ENCODE peak calls at places on chromosomes 1 and 21, in five cellular contexts. R is left ventricle myocardium inferior, W is uterus, J is heart left ventricle, G is thoracic aorta. T is an unnamed sample.

GRCh38 chr1:51924455-51924854 is 45.9 kb upstream of the NRDC start:
- DNase-seq in J (no peak), R (no peak), G (no peak), W (no peak), T (no peak)

GRCh38 chr1:119631433-119632102 is 16.5 kb downstream of the ZNF697 start:
- DNase-seq in W (peak; percentile 86), G (peak; percentile 35), R (peak; percentile 94), J (peak; percentile 95), T (peak; percentile 93)

GRCh38 chr1:67832737-67833594 is at the start of gene GNG12:
- DNase-seq in G (no peak), R (peak; percentile 75), J (peak; percentile 75), W (peak; percentile 73), T (peak; percentile 77)

GRCh38 chr1:236370397-236370796 is 23.7 kb upstream of the EDARADD start:
- DNase-seq in J (no peak), R (no peak), G (no peak), W (no peak), T (no peak)

GRCh38 chr1:46180082-46180616 is 3.9 kb upstream of the P3R3URF start:
- DNase-seq in W (no peak), R (no peak), J (peak; percentile 33), G (no peak), T (peak; percentile 93)

GRCh38 chr1:27656157-27656893 is 15.7 kb downstream of the IFI6 start:
- DNase-seq in J (peak; percentile 80), R (peak; percentile 69), W (peak; percentile 50), G (no peak), T (no peak)

GRCh38 chr1:244313346-244313745 is 138.4 kb downstream of the ADSS2 start:
- DNase-seq in G (no peak), R (no peak), W (no peak), J (no peak), T (no peak)

GRCh38 chr1:213773975-213774374 is 213.8 kb upstream of the PROX1 start:
- DNase-seq in W (no peak), R (no peak), G (no peak), J (no peak), T (no peak)

GRCh38 chr21:27067226-27067625 is 100.3 kb upstream of the ADAMTS5 start:
- DNase-seq in J (no peak), R (no peak), G (no peak), W (no peak), T (no peak)
- TF ChIP-seq CTCF in J (no peak), R (no peak), G (no peak), W (no peak), T (no peak)

DNA sequence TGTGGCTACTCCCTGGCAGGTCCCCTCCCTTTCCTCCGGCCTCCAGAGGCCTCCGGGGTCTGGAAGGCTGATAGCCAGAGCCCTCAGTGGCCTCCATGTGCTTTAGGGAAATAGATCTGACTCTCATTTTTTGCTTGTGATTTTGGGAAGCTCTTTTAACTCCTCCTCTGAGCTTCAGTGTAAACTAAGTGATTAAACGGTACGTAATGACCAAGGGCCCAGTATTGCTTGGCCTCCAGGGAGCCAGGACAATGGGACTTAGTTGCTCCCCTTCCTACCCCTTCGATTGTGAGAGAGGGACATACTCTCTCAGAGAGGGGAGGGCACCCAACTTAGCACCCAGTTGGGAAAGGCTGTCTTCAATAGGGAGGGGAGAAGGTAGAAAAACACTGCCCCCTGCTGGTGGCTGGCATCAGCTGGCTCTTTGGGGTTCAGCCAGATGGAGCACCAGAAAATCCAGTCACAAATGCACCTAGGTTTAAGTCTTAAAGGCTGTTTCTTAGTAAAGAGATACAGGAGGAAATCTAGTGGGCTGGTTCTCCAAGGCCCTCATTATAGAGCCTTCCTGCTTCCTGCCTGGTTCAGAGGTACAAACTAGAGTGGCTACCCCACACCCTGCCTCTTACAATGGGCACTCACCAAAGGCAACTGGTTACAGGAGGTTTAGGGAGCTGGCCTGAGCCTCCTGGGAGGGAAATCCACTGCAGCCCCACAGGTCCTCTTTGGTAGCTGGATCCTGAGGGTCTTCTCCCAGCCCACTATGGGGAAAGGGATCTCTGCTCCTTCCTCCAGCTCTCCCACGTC is 28.6 kb downstream of the EIF2D start:
- DNase-seq in W (peak; percentile 71), R (peak; percentile 67), J (peak; percentile 79), G (peak; percentile 28), T (peak; percentile 93)
- H3K36me3 ChIP-seq in W (no peaks in the 10 kb centered on the region), R (peaks cover 36% of the 10 kb centered on the region), J (peaks cover 36% of the 10 kb centered on the region), G (peaks cover 4% of the 10 kb centered on the region), T (peaks cover 7% of the 10 kb centered on the region)

GRCh38 chr1:54120018-54120697 is 32.6 kb downstream of the CDCP2 start:
- DNase-seq in J (no peak), G (no peak), R (no peak), W (no peak), T (no peak)

GRCh38 chr1:54120698-54121481 is 31.9 kb downstream of the CDCP2 start:
- DNase-seq in R (no peak), J (no peak), G (no peak), W (no peak), T (peak; percentile 42)

GRCh38 chr1:54118704-54119103 is 34.1 kb downstream of the CDCP2 start:
- DNase-seq in R (no peak), G (no peak), W (no peak), J (no peak), T (no peak)

GRCh38 chr1:54115520-54115919 is 37.3 kb downstream of the CDCP2 start:
- DNase-seq in R (no peak), G (no peak), W (no peak), J (no peak), T (no peak)

GRCh38 chr1:54117815-54118563 is 34.8 kb downstream of the CDCP2 start:
- DNase-seq in W (no peak), J (no peak), R (no peak), G (no peak), T (no peak)
- H3K4me1 ChIP-seq in W (no peaks in the 10 kb centered on the region), J (peaks cover 7% of the 10 kb centered on the region), R (peaks cover 11% of the 10 kb centered on the region), G (peaks cover 5% of the 10 kb centered on the region), T (peaks cover 10% of the 10 kb centered on the region)

DNA sequence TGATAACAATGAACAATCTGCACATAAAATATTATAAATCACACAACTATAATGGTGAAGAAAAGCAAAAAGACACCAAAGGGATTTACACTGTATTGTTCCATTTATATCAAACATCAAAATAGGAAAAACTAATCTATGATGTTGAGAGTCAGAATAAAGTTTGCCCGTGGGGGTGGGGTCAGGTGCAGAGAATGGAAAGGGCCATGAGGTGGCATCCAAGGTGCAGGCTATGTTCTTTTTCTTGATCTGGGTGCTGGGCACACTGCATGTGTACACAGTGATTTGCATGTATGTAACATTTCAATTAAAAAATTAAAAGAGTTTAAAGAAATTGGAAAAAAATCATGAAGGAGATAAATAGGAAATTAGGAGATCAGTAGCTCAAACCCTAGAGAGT is 127.3 kb downstream of the DSCAM start:
- DNase-seq in W (no peak), G (no peak), R (no peak), J (no peak), T (no peak)
- TF ChIP-seq CTCF in W (no peak), G (no peak), R (no peak), J (no peak), T (no peak)

GRCh38 chr1:209837671-209838070 is 9.9 kb downstream of the UTP25 start:
- DNase-seq in R (no peak), G (no peak), J (no peak), W (no peak), T (no peak)
- H3K36me3 ChIP-seq in R (peaks cover 98% of the 10 kb centered on the region), G (peaks cover 59% of the 10 kb centered on the region), J (peaks cover 100% of the 10 kb centered on the region), W (no peaks in the 10 kb centered on the region), T (peaks cover 8% of the 10 kb centered on the region)

GRCh38 chr1:203663820-203664219 is 37.2 kb downstream of the ATP2B4 start:
- DNase-seq in G (no peak), J (no peak), W (no peak), R (no peak), T (no peak)
- H3K4me1 ChIP-seq in G (peaks cover 72% of the 10 kb centered on the region), J (peaks cover 90% of the 10 kb centered on the region), W (peaks cover 19% of the 10 kb centered on the region), R (peaks cover 97% of the 10 kb centered on the region), T (peaks cover 5% of the 10 kb centered on the region)

GRCh38 chr1:96596226-96596625 is 125.4 kb upstream of the PTBP2 start:
- DNase-seq in J (no peak), R (no peak), G (no peak), W (no peak), T (peak; percentile 18)
- TF ChIP-seq CTCF in J (peak; percentile 42), R (peak; percentile 53), G (no peak), W (no peak), T (no peak)

GRCh38 chr1:54786778-54787177 is 14.3 kb downstream of the TTC22 start:
- DNase-seq in R (no peak), J (no peak), G (no peak), W (no peak), T (no peak)

GRCh38 chr1:54782156-54782555 is 17.8 kb upstream of the PARS2 start:
- DNase-seq in J (no peak), R (no peak), G (no peak), W (no peak), T (no peak)

GRCh38 chr1:54781023-54781723 is 16.9 kb upstream of the PARS2 start:
- DNase-seq in G (no peak), J (no peak), W (no peak), R (no peak), T (no peak)

GRCh38 chr1:54784066-54784465 is 17.1 kb downstream of the TTC22 start:
- DNase-seq in J (no peak), W (no peak), G (no peak), R (no peak), T (no peak)

DNA sequence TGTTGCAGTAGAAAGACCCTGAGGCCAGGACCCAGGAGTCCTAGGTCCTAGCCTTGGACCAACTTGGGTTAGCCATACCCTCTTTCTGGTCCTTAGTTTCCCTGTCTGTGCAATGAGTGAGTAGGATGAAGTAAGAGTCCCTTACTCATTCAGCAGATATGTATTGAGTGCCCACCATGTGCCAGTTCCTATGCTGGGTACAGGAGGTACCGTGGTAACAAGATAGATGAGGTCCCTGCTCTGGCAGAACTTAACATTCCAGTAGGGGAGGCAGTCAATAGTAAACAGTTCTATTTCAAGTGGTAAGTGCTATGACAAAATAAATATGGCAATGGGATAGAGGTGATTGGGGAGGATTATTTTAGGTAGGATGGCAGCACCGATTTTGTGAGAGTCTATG is 18.3 kb upstream of the PARS2 start:
- DNase-seq in G (no peak), W (no peak), R (no peak), J (no peak), T (no peak)
- H3K36me3 ChIP-seq in G (no peaks in the 10 kb centered on the region), W (no peaks in the 10 kb centered on the region), R (no peaks in the 10 kb centered on the region), J (no peaks in the 10 kb centered on the region), T (peaks cover 3% of the 10 kb centered on the region)

GRCh38 chr1:151061012-151061401 is 810 bp downstream of the MLLT11 start:
- DNase-seq in G (no peak), J (no peak), R (no peak), W (no peak), T (no peak)

GRCh38 chr1:151059342-151060240 is at the start of gene CDC42SE1:
- DNase-seq in W (peak; percentile 76), J (peak; percentile 91), G (peak; percentile 30), R (peak; percentile 86), T (peak; percentile 89)

GRCh38 chr1:151056574-151056973 is 2.8 kb downstream of the CDC42SE1 start:
- DNase-seq in W (no peak), R (no peak), G (no peak), J (no peak), T (peak; percentile 51)

GRCh38 chr1:151060241-151061011 is at the start of gene MLLT11:
- DNase-seq in J (peak; percentile 56), W (peak; percentile 81), G (no peak), R (peak; percentile 35), T (peak; percentile 37)

GRCh38 chr1:151058682-151059341 is 610 bp downstream of the CDC42SE1 start:
- DNase-seq in G (no peak), W (peak; percentile 45), J (no peak), R (no peak), T (peak; percentile 73)
- H3K4me1 ChIP-seq in G (peaks cover 60% of the 10 kb centered on the region), W (no peaks in the 10 kb centered on the region), J (peaks cover 45% of the 10 kb centered on the region), R (peaks cover 59% of the 10 kb centered on the region), T (peaks cover 33% of the 10 kb centered on the region)

GRCh38 chr1:156970017-156970416 is 49.6 kb downstream of the LRRC71 start:
- DNase-seq in R (no peak), W (no peak), J (no peak), G (no peak), T (no peak)
- TF ChIP-seq CTCF in R (no peak), W (no peak), J (no peak), G (no peak), T (no peak)

T was measured in mucosa of descending colon.